ENCODE peak calls at places on chromosomes 7 and 10, in eight cellular contexts. S is A549, Q is uterus, H is lower lobe of right lung, G is hepatocyte, J is aorta, U is mesendoderm, K is esophagus squamous epithelium. E is an unnamed sample. For H3K4me1, the result is how much of the 10 kb centered on the place peaks cover.

GRCh38 chr7:91248996-91249395 is 15.2 kb upstream of the FZD1 start:
- DNase-seq in S (no peak), Q (no peak), H (no peak), G (no peak), J (no peak), U (peak), K (no peak), E (no peak)

GRCh38 chr7:32779167-32779566 is 112.4 kb downstream of the KBTBD2 start:
- DNase-seq in S (no peak), Q (no peak), H (no peak), G (no peak), J (no peak), U (no peak), K (no peak), E (no peak)

GRCh38 chr7:157502701-157503111 is 165.9 kb downstream of the DNAJB6 start:
- DNase-seq in S (no peak), Q (no peak), H (no peak), G (no peak), J (peak), U (no peak), K (no peak), E (peak)

GRCh38 chr10:130259380-130259779 is 123.2 kb downstream of the GLRX3 start:
- DNase-seq in S (no peak), Q (no peak), H (no peak), G (no peak), J (no peak), U (no peak), K (no peak), E (no peak)

GRCh38 chr7:80833289-80834104 is 85.4 kb downstream of the SEMA3C start:
- DNase-seq in S (no peak), Q (no peak), H (no peak), G (no peak), J (no peak), U (no peak), K (no peak), E (no peak)

GRCh38 chr7:21941570-21942224 is 4.0 kb downstream of the CDCA7L start:
- DNase-seq in S (no peak), Q (no peak), H (no peak), G (peak), J (no peak), U (peak), K (no peak), E (no peak)

GRCh38 chr10:31034041-31034918 is 2.6 kb upstream of the ZNF438 start:
- DNase-seq in S (no peak), Q (no peak), H (no peak), G (peak), J (no peak), U (no peak), K (no peak), E (no peak)

GRCh38 chr7:133139350-133139749 is 57.5 kb upstream of the CHCHD3 start:
- DNase-seq in S (no peak), Q (no peak), H (no peak), G (peak), J (no peak), U (peak), K (no peak), E (no peak)

GRCh38 chr7:116317907-116318306 is 107.6 kb downstream of the TES start:
- DNase-seq in S (no peak), Q (no peak), H (no peak), G (no peak), J (no peak), U (no peak), K (no peak), E (no peak)

GRCh38 chr10:19194866-19195265 is 146.3 kb downstream of the MALRD1 start:
- DNase-seq in S (no peak), Q (no peak), H (no peak), G (no peak), J (no peak), U (no peak), K (no peak), E (no peak)

GRCh38 chr7:42372498-42372897 is 135.5 kb upstream of the GLI3 start:
- DNase-seq in S (no peak), Q (no peak), H (no peak), G (no peak), J (no peak), U (peak), K (no peak), E (no peak)

GRCh38 chr10:95606922-95607321 is 45.8 kb upstream of the SORBS1 start:
- DNase-seq in S (no peak), Q (no peak), H (no peak), G (no peak), J (no peak), U (no peak), K (no peak), E (no peak)

GRCh38 chr10:53209941-53210611 is 437.5 kb upstream of the MBL2 start:
- DNase-seq in S (no peak), Q (no peak), H (no peak), G (peak), J (no peak), U (peak), K (no peak), E (no peak)

GRCh38 chr7:114422478-114423217 is 8.0 kb downstream of the FOXP2 start:
- DNase-seq in S (no peak), Q (no peak), H (no peak), G (no peak), J (no peak), U (peak), K (no peak), E (no peak)

GRCh38 chr10:106836923-106837322 is 327.6 kb downstream of the SORCS1 start:
- DNase-seq in S (no peak), Q (no peak), H (no peak), G (no peak), J (no peak), U (no peak), K (no peak), E (no peak)

GRCh38 chr10:132607491-132607890 is 69.9 kb downstream of the INPP5A start:
- DNase-seq in S (no peak), Q (no peak), H (no peak), G (no peak), J (peak), U (no peak), K (no peak), E (no peak)

GRCh38 chr10:72344932-72345331 is 9.8 kb downstream of the DNAJB12 start:
- DNase-seq in S (no peak), Q (no peak), H (no peak), G (no peak), J (no peak), U (no peak), K (no peak), E (no peak)

GRCh38 chr7:1591876-1592275 is 22.0 kb upstream of the PSMG3 start:
- DNase-seq in S (no peak), Q (no peak), H (no peak), G (no peak), J (no peak), U (no peak), K (no peak), E (no peak)

GRCh38 chr7:35865287-35865686 is 64.4 kb downstream of the SEPTIN7 start:
- DNase-seq in S (no peak), Q (no peak), H (no peak), G (no peak), J (no peak), U (no peak), K (no peak), E (no peak)

GRCh38 chr7:70298780-70299446 is 700.6 kb downstream of the AUTS2 start:
- DNase-seq in S (no peak), Q (no peak), H (no peak), G (no peak), J (no peak), U (peak), K (no peak), E (no peak)

GRCh38 chr10:955820-956217 is 24.3 kb upstream of the LARP4B start:
- DNase-seq in S (no peak), Q (no peak), H (no peak), G (no peak), J (no peak), U (no peak), K (no peak), E (no peak)

GRCh38 chr10:24790073-24790472 is 66.4 kb upstream of the ARHGAP21 start:
- DNase-seq in S (no peak), Q (no peak), H (no peak), G (no peak), J (no peak), U (no peak), K (no peak), E (no peak)

GRCh38 chr7:123805287-123805686 is 39.7 kb upstream of the HYAL4 start:
- DNase-seq in S (no peak), Q (no peak), H (no peak), G (no peak), J (no peak), U (no peak), K (no peak), E (no peak)

GRCh38 chr10:75014516-75015230 is 96.8 kb upstream of the SAMD8 start:
- DNase-seq in S (no peak), Q (no peak), H (no peak), G (no peak), J (no peak), U (no peak), K (no peak), E (peak)

GRCh38 chr10:75011221-75011620 is 100.2 kb upstream of the SAMD8 start:
- DNase-seq in S (no peak), Q (no peak), H (no peak), G (no peak), J (no peak), U (no peak), K (no peak), E (no peak)

GRCh38 chr10:75012471-75012870 is 99.0 kb upstream of the SAMD8 start:
- DNase-seq in S (no peak), Q (no peak), H (no peak), G (no peak), J (no peak), U (no peak), K (no peak), E (no peak)

GRCh38 chr10:75013522-75013921 is 97.9 kb upstream of the SAMD8 start:
- DNase-seq in S (no peak), Q (no peak), H (no peak), G (no peak), J (no peak), U (no peak), K (no peak), E (no peak)

DNA sequence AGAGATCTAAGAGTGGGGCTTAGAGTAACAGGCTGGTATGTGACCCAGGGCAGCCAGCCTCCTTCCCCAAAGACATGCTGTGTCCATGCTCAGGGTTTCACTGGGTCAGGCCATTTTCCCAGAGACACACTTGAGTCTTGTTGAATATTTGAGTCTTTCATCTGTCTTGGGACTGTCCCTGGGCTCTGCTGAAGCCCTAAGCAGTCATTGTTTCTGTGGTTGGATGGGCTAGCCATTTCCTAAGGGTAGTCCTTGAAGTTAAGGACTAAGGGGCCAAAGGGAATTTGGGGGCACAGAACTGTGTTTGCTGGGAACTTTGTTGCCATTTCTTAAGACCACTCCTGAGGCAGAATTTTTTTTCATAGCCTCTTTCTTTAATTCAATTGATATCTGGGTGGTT is 98.4 kb upstream of the SAMD8 start:
- DNase-seq in S (no peak), Q (no peak), H (no peak), G (no peak), J (no peak), U (no peak), K (no peak), E (no peak)
- H3K4me1 ChIP-seq in S (under half), Q (under half), H (under half), G (under half), J (under half), U (under half), K (under half), E (under half)

DNA sequence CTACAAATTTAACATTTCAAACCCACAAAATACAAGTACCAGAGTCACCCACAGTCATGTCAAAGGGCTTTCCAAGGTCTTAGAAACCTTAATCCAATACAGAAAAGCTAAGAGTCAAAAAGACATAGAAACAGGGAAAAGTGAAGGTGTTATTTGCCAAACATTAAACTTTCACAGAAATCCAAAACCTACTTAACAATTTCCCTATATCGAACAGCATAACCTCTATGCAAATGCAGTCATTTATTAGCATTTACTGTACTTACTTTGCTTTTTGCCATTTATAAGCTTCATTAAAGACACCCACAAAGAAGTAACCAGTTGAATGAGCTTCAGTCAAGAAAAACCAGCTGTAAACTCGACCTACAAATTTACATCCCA is 1.6 kb downstream of the PANK1 start:
- DNase-seq in S (no peak), Q (no peak), H (no peak), G (no peak), J (no peak), U (no peak), K (no peak), E (no peak)
- H3K4me3 ChIP-seq in S (peak), Q (peak), H (peak), G (peak), J (peak), U (peak), K (peak), E (peak)

GRCh38 chr10:48772059-48772458 is 87.4 kb downstream of the WDFY4 start:
- DNase-seq in S (no peak), Q (no peak), H (no peak), G (no peak), J (no peak), U (no peak), K (no peak), E (no peak)
- H3K27ac ChIP-seq in S (no peak), Q (no peak), H (no peak), G (no peak), J (no peak), U (no peak), K (no peak), E (no peak)

GRCh38 chr10:119257894-119258293 is 50.5 kb downstream of the GRK5 start:
- DNase-seq in S (no peak), Q (no peak), H (no peak), G (no peak), J (no peak), U (no peak), K (no peak), E (no peak)
- H3K4me1 ChIP-seq in S (under half), Q (under half), H (under half), G (under half), J (under half), U (under half), K (under half), E (under half)

DNA sequence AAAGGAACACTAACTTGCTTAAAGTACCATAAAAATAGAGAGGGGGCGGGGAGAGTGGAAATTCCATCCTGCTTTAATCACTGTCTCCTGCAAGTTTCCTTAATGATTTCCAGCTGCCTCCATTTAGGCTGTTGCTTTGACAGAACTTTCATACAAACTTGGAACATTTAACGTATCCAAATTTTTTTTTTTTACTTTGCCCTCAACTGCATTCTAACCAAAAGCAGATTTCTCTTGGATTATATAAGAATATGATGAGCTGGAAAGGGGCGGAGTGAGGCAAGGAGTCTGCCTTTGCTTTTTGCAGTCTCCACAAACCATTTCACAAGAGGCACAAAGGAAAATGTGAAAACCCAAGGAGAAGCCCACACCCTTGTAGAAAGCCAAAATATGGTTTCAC is 46.6 kb upstream of the COL1A2 start:
- DNase-seq in S (no peak), Q (peak), H (no peak), G (peak), J (no peak), U (peak), K (no peak), E (no peak)
- H3K4me3 ChIP-seq in S (no peak), Q (no peak), H (no peak), G (no peak), J (peak), U (no peak), K (no peak), E (no peak)

GRCh38 chr7:105637755-105638154 is 56.5 kb upstream of the EFCAB10 start:
- DNase-seq in S (no peak), Q (no peak), H (no peak), G (no peak), J (no peak), U (no peak), K (no peak), E (no peak)
- H3K27ac ChIP-seq in S (no peak), Q (no peak), H (no peak), G (no peak), J (no peak), U (peak), K (no peak), E (no peak)

GRCh38 chr7:73569042-73569608 is 9.3 kb downstream of the TBL2 start:
- DNase-seq in S (no peak), Q (no peak), H (no peak), G (no peak), J (no peak), U (no peak), K (no peak), E (no peak)

GRCh38 chr7:73572767-73573186 is 5.6 kb downstream of the TBL2 start:
- DNase-seq in S (no peak), Q (no peak), H (peak), G (no peak), J (no peak), U (no peak), K (no peak), E (no peak)

GRCh38 chr7:73570977-73571376 is 7.4 kb downstream of the TBL2 start:
- DNase-seq in S (no peak), Q (no peak), H (peak), G (no peak), J (no peak), U (no peak), K (no peak), E (no peak)

GRCh38 chr7:73567701-73568685 is 10.4 kb downstream of the TBL2 start:
- DNase-seq in S (no peak), Q (no peak), H (no peak), G (no peak), J (no peak), U (no peak), K (no peak), E (no peak)

DNA sequence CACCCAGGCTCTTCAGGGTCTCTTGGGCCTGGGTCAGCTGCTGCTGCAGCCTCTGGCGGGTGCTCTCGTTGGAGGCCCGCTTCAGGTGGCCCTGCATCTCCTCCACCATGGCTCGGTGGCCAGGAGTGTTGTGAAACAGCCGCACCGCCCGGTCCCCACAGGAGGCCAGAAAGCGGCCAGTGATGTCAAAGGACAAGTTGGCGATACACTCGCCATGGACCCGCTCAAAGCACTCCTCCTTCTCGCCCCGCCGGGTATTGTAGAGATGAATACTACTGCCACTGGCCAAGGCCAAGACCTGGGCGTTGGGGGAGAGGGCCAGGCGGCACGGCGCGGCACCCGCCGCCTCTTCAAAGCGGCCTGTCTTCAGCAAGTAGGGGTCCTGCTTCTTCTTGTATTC is 7.9 kb downstream of the TBL2 start:
- DNase-seq in S (no peak), Q (no peak), H (peak), G (no peak), J (no peak), U (no peak), K (no peak), E (no peak)
- H3K4me1 ChIP-seq in S (under half), Q (under half), H (under half), G (under half), J (under half), U (under half), K (under half), E (under half)

GRCh38 chr7:29107056-29107455 is 39.3 kb downstream of the CPVL start:
- DNase-seq in S (no peak), Q (no peak), H (no peak), G (no peak), J (no peak), U (no peak), K (no peak), E (no peak)
- H3K4me3 ChIP-seq in S (no peak), Q (no peak), H (no peak), G (no peak), J (no peak), U (no peak), K (no peak), E (no peak)